ENCODE peak calls at places on chromosomes 11 and 22, in five cellular contexts. U, N, P, T and I are unnamed samples.
A peak's percentile ranks its signal among the peaks of the same experiment; 100 is the strongest.

GRCh38 chr22:32695451-32695891 is 106.0 kb upstream of the TIMP3 start:
- DNase-seq in T (peak; percentile 69), U (no peak), N (peak; percentile 93), P (no peak), I (peak; percentile 15)

GRCh38 chr11:131696584-131697120 is 326.2 kb downstream of the NTM start:
- DNase-seq in U (no peak), P (no peak), T (no peak), N (no peak), I (no peak)

GRCh38 chr11:64146036-64146943 is 19.6 kb downstream of the MACROD1 start:
- DNase-seq in P (peak; percentile 83), N (peak; percentile 35), T (peak; percentile 17), U (peak; percentile 72), I (peak; percentile 9)

GRCh38 chr11:85665756-85666155 is 827 bp upstream of the CREBZF start:
- DNase-seq in P (no peak), N (no peak), T (no peak), U (no peak), I (no peak)

GRCh38 chr11:73172992-73173656 is 31.0 kb upstream of the FCHSD2 start:
- DNase-seq in P (no peak), U (no peak), T (no peak), N (no peak), I (no peak)

GRCh38 chr11:91173701-91174100 is 950.9 kb upstream of the CHORDC1 start:
- DNase-seq in T (peak; percentile 65), P (no peak), U (no peak), N (peak; percentile 65), I (no peak)

GRCh38 chr11:1852885-1853284 is at the start of gene LSP1:
- DNase-seq in P (no peak), T (no peak), N (no peak), U (no peak), I (no peak)

GRCh38 chr11:75868990-75869389 is 54.0 kb downstream of the UVRAG start:
- DNase-seq in U (no peak), T (no peak), N (no peak), P (no peak), I (no peak)

GRCh38 chr11:134537941-134538340 is 125.9 kb upstream of the B3GAT1 start:
- DNase-seq in U (no peak), N (no peak), T (no peak), P (no peak), I (no peak)

GRCh38 chr11:94794287-94795168 is 26.4 kb downstream of the AMOTL1 start:
- DNase-seq in U (no peak), N (peak; percentile 93), T (peak; percentile 86), P (peak; percentile 73), I (no peak)

GRCh38 chr22:32622004-32622761 is 147.6 kb downstream of the FBXO7 start:
- DNase-seq in U (peak; percentile 95), P (no peak), N (peak; percentile 99), T (no peak), I (no peak)

GRCh38 chr11:33375688-33376311 is 118.6 kb downstream of the HIPK3 start:
- DNase-seq in P (no peak), T (peak; percentile 51), N (peak; percentile 33), U (peak; percentile 75), I (no peak)

GRCh38 chr22:48188211-48188845 is 1425.9 kb downstream of the TBC1D22A start:
- DNase-seq in N (peak; percentile 17), T (no peak), P (peak; percentile 27), U (no peak), I (no peak)

GRCh38 chr11:11641581-11641980 is 19.8 kb upstream of the GALNT18 start:
- DNase-seq in T (peak; percentile 40), N (no peak), P (no peak), U (no peak), I (no peak)

GRCh38 chr11:35487532-35488078 is 37.8 kb downstream of the PAMR1 start:
- DNase-seq in T (no peak), P (no peak), N (peak; percentile 79), U (peak; percentile 83), I (peak; percentile 19)

GRCh38 chr22:37169947-37170688 is 17.9 kb downstream of the C1QTNF6 start:
- DNase-seq in T (no peak), U (no peak), P (no peak), N (no peak), I (no peak)

GRCh38 chr11:125222494-125222893 is 57.9 kb downstream of the PKNOX2 start:
- DNase-seq in U (no peak), P (no peak), T (no peak), N (no peak), I (no peak)

GRCh38 chr11:114350022-114350421 is 50.3 kb downstream of the C11orf71 start:
- DNase-seq in U (no peak), T (no peak), N (no peak), P (no peak), I (no peak)

GRCh38 chr22:48093981-48094380 is 1331.5 kb downstream of the TBC1D22A start:
- DNase-seq in P (no peak), T (no peak), U (no peak), N (no peak), I (no peak)

GRCh38 chr22:50403701-50404101 is 60.6 kb downstream of the PPP6R2 start:
- DNase-seq in N (peak; percentile 17), U (no peak), T (no peak), P (no peak), I (no peak)

GRCh38 chr22:31227186-31227585 is 15.1 kb downstream of the LIMK2 start:
- DNase-seq in P (no peak), T (no peak), U (no peak), N (no peak), I (no peak)

GRCh38 chr11:34495239-34495723 is 18.3 kb downstream of the ELF5 start:
- DNase-seq in P (no peak), T (no peak), U (no peak), N (no peak), I (no peak)

GRCh38 chr11:73980001-73980960 is 2.4 kb downstream of the UCP2 start:
- DNase-seq in N (peak; percentile 17), U (no peak), P (peak; percentile 76), T (peak; percentile 26), I (no peak)

GRCh38 chr11:64445651-64446050 is 86.7 kb downstream of the RPS6KA4 start:
- DNase-seq in P (no peak), T (no peak), U (no peak), N (no peak), I (no peak)

GRCh38 chr11:10900686-10901415 is 43.0 kb upstream of the ZBED5 start:
- DNase-seq in P (peak; percentile 25), U (no peak), T (peak; percentile 87), N (peak; percentile 78), I (no peak)

GRCh38 chr11:86047275-86047991 is 21.5 kb downstream of the PICALM start:
- DNase-seq in T (peak; percentile 78), P (no peak), U (no peak), N (peak; percentile 73), I (no peak)

GRCh38 chr11:13316528-13316961 is 39.0 kb downstream of the BMAL1 start:
- DNase-seq in U (no peak), T (peak; percentile 78), N (peak; percentile 79), P (no peak), I (no peak)

GRCh38 chr22:32847067-32847491 is 45.6 kb downstream of the TIMP3 start:
- DNase-seq in N (no peak), T (peak; percentile 84), P (no peak), U (no peak), I (peak; percentile 40)

GRCh38 chr11:83122050-83122449 is 34.9 kb upstream of the PCF11 start:
- DNase-seq in U (no peak), N (no peak), P (no peak), T (no peak), I (no peak)

DNA sequence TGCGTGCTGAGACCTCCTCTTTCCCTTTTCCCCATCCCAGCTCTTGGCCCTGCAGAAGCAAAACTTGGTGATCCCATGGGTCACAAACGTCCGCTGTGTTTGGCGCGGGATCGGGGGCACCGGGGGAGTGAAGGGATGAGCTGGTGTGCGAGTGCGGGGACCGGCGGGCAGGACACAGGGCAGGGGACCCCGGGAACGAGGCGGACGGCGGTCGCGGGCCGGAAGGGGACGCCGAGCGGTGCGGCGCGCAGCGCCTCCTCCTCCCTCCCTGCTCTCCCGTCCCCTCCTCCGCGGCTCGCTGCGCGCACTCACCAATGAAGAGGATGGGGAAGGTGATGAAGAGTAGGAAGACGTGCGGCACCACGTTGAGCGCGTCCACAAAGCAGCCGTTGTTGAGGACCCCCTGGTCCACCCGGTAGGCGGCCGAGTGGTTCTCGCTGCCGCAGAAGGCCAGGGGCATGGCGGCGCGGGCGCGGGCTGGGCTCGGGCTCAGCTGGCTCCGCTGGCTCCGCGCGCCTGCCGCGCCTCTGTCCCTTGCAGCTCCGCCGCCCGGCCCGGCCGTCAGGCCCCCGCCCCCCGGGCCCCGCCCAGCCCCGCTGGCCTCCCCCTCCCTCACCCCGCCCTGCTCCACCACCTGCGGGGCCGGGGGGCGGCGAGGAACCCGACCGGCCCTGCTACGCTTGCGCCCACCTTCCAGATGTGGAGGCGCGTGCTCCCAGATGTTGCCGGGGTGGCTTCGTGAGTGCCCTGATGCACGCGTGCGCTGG is at the start of gene ABCC8:
- DNase-seq in U (peak; percentile 77), P (no peak), N (no peak), T (peak; percentile 15), I (no peak)
- TF ChIP-seq EZH2 in U (peak; percentile 77), P (no peak), N (peak; percentile 71), T (no peak), I (peak; percentile 48)

GRCh38 chr11:71173709-71174108 is 78.7 kb downstream of the SHANK2 start:
- DNase-seq in T (no peak), N (no peak), U (no peak), P (no peak), I (no peak)
- H3K79me2 ChIP-seq in T (no peaks in the 10 kb centered on the region), N (no peaks in the 10 kb centered on the region), U (no peaks in the 10 kb centered on the region), P (no peaks in the 10 kb centered on the region), I (no peaks in the 10 kb centered on the region)

GRCh38 chr22:17552737-17553136 is 10.6 kb upstream of the SLC25A18 start:
- DNase-seq in U (no peak), T (no peak), N (no peak), P (no peak), I (no peak)

GRCh38 chr22:17549183-17549582 is 14.1 kb upstream of the SLC25A18 start:
- DNase-seq in U (no peak), P (no peak), N (no peak), T (no peak), I (no peak)

GRCh38 chr22:17549655-17550054 is 13.6 kb upstream of the SLC25A18 start:
- DNase-seq in P (no peak), N (no peak), U (no peak), T (no peak), I (no peak)

GRCh38 chr22:17548756-17549035 is 14.6 kb upstream of the SLC25A18 start:
- DNase-seq in T (no peak), N (no peak), U (no peak), P (no peak), I (no peak)

GRCh38 chr22:17547995-17548755 is 15.1 kb upstream of the SLC25A18 start:
- DNase-seq in U (no peak), N (no peak), T (no peak), P (peak; percentile 35), I (no peak)
- TF ChIP-seq CTCF in U (no peak), N (no peak), T (no peak), P (peak; percentile 23), I (no peak)

GRCh38 chr22:45007247-45007945 is 2.4 kb downstream of the PHF21B start:
- DNase-seq in T (peak; percentile 19), N (peak; percentile 17), P (peak; percentile 51), U (peak; percentile 96), I (no peak)

GRCh38 chr22:45007946-45008852 is 1.6 kb downstream of the PHF21B start:
- DNase-seq in P (peak; percentile 28), U (peak; percentile 89), T (peak; percentile 16), N (peak; percentile 12), I (no peak)

GRCh38 chr22:45008853-45009751 is 703 bp downstream of the PHF21B start:
- DNase-seq in N (no peak), P (peak; percentile 7), U (peak; percentile 59), T (peak; percentile 33), I (no peak)

GRCh38 chr22:45006101-45006872 is 3.5 kb downstream of the PHF21B start:
- DNase-seq in N (no peak), P (no peak), U (no peak), T (no peak), I (no peak)

GRCh38 chr22:45006873-45007246 is 2.9 kb downstream of the PHF21B start:
- DNase-seq in P (peak; percentile 11), T (no peak), N (no peak), U (peak; percentile 84), I (no peak)
- TF ChIP-seq EZH2 in P (no peak), T (no peak), N (no peak), U (no peak), I (peak; percentile 88)